ENCODE peak calls at places on chromosomes 13 and 19, in ten cellular contexts. One of them, this sample, is unnamed.

GRCh38 chr13:43085545-43085944 is 62.2 kb downstream of the DNAJC15 start:
- DNase-seq in astrocyte of the cerebellum: peak
- DNase-seq in hepatocyte: peak
- DNase-seq in mesothelial cell of epicardium: no peak
- DNase-seq in Calu3: no peak
- DNase-seq in bronchial epithelial cell: peak
- DNase-seq in tibial artery: no peak
- DNase-seq in fibroblast of pulmonary artery: peak
- DNase-seq in esophagus squamous epithelium: no peak
- DNase-seq in CD8-positive, alpha-beta T cell: no peak
- DNase-seq in this sample: no peak

GRCh38 chr19:42350417-42350816 is 25.0 kb downstream of the MEGF8 start:
- DNase-seq in astrocyte of the cerebellum: no peak
- DNase-seq in hepatocyte: no peak
- DNase-seq in mesothelial cell of epicardium: no peak
- DNase-seq in Calu3: no peak
- DNase-seq in bronchial epithelial cell: no peak
- DNase-seq in tibial artery: no peak
- DNase-seq in fibroblast of pulmonary artery: no peak
- DNase-seq in esophagus squamous epithelium: no peak
- DNase-seq in CD8-positive, alpha-beta T cell: no peak
- DNase-seq in this sample: no peak

GRCh38 chr13:73585236-73585635 is 526.4 kb downstream of the KLF5 start:
- DNase-seq in astrocyte of the cerebellum: no peak
- DNase-seq in hepatocyte: no peak
- DNase-seq in mesothelial cell of epicardium: no peak
- DNase-seq in Calu3: no peak
- DNase-seq in bronchial epithelial cell: peak
- DNase-seq in tibial artery: no peak
- DNase-seq in fibroblast of pulmonary artery: no peak
- DNase-seq in esophagus squamous epithelium: no peak
- DNase-seq in CD8-positive, alpha-beta T cell: no peak
- DNase-seq in this sample: no peak

GRCh38 chr13:114024603-114025431 is 50.9 kb upstream of the C13orf46 start:
- DNase-seq in astrocyte of the cerebellum: no peak
- DNase-seq in hepatocyte: no peak
- DNase-seq in mesothelial cell of epicardium: no peak
- DNase-seq in Calu3: no peak
- DNase-seq in bronchial epithelial cell: no peak
- DNase-seq in tibial artery: peak
- DNase-seq in fibroblast of pulmonary artery: no peak
- DNase-seq in esophagus squamous epithelium: no peak
- DNase-seq in CD8-positive, alpha-beta T cell: no peak
- DNase-seq in this sample: no peak

GRCh38 chr13:42524487-42525034 is 49.4 kb upstream of the TNFSF11 start:
- DNase-seq in astrocyte of the cerebellum: peak
- DNase-seq in hepatocyte: peak
- DNase-seq in mesothelial cell of epicardium: no peak
- DNase-seq in Calu3: peak
- DNase-seq in bronchial epithelial cell: peak
- DNase-seq in tibial artery: no peak
- DNase-seq in fibroblast of pulmonary artery: no peak
- DNase-seq in esophagus squamous epithelium: no peak
- DNase-seq in CD8-positive, alpha-beta T cell: no peak
- DNase-seq in this sample: no peak

GRCh38 chr13:111395511-111396393 is 75.3 kb downstream of the TEX29 start:
- DNase-seq in astrocyte of the cerebellum: no peak
- DNase-seq in hepatocyte: no peak
- DNase-seq in mesothelial cell of epicardium: peak
- DNase-seq in Calu3: no peak
- DNase-seq in bronchial epithelial cell: no peak
- DNase-seq in tibial artery: peak
- DNase-seq in fibroblast of pulmonary artery: no peak
- DNase-seq in esophagus squamous epithelium: no peak
- DNase-seq in CD8-positive, alpha-beta T cell: no peak
- DNase-seq in this sample: no peak

GRCh38 chr19:1064661-1065605 is 2.0 kb upstream of the ARHGAP45 start:
- DNase-seq in astrocyte of the cerebellum: peak
- DNase-seq in hepatocyte: peak
- DNase-seq in mesothelial cell of epicardium: peak
- DNase-seq in Calu3: peak
- DNase-seq in bronchial epithelial cell: peak
- DNase-seq in tibial artery: peak
- DNase-seq in fibroblast of pulmonary artery: peak
- DNase-seq in esophagus squamous epithelium: no peak
- DNase-seq in CD8-positive, alpha-beta T cell: peak
- DNase-seq in this sample: no peak

GRCh38 chr19:55809381-55810058 is 22.3 kb downstream of the NLRP11 start:
- DNase-seq in astrocyte of the cerebellum: no peak
- DNase-seq in hepatocyte: peak
- DNase-seq in mesothelial cell of epicardium: no peak
- DNase-seq in Calu3: peak
- DNase-seq in bronchial epithelial cell: peak
- DNase-seq in tibial artery: no peak
- DNase-seq in fibroblast of pulmonary artery: peak
- DNase-seq in esophagus squamous epithelium: peak
- DNase-seq in CD8-positive, alpha-beta T cell: no peak
- DNase-seq in this sample: no peak

GRCh38 chr13:86563308-86563707 is 764.1 kb upstream of the SLITRK6 start:
- DNase-seq in astrocyte of the cerebellum: peak
- DNase-seq in hepatocyte: no peak
- DNase-seq in mesothelial cell of epicardium: no peak
- DNase-seq in Calu3: no peak
- DNase-seq in bronchial epithelial cell: peak
- DNase-seq in tibial artery: no peak
- DNase-seq in fibroblast of pulmonary artery: peak
- DNase-seq in esophagus squamous epithelium: no peak
- DNase-seq in CD8-positive, alpha-beta T cell: no peak
- DNase-seq in this sample: no peak

GRCh38 chr13:90233933-90234672 is 1113.4 kb upstream of the MIR17HG start:
- DNase-seq in astrocyte of the cerebellum: no peak
- DNase-seq in hepatocyte: no peak
- DNase-seq in mesothelial cell of epicardium: no peak
- DNase-seq in Calu3: no peak
- DNase-seq in bronchial epithelial cell: no peak
- DNase-seq in tibial artery: no peak
- DNase-seq in fibroblast of pulmonary artery: no peak
- DNase-seq in esophagus squamous epithelium: no peak
- DNase-seq in CD8-positive, alpha-beta T cell: no peak
- DNase-seq in this sample: no peak

GRCh38 chr19:35569281-35569781 is 5.9 kb upstream of the ATP4A start:
- DNase-seq in astrocyte of the cerebellum: no peak
- DNase-seq in hepatocyte: no peak
- DNase-seq in mesothelial cell of epicardium: no peak
- DNase-seq in Calu3: no peak
- DNase-seq in bronchial epithelial cell: no peak
- DNase-seq in tibial artery: no peak
- DNase-seq in fibroblast of pulmonary artery: no peak
- DNase-seq in esophagus squamous epithelium: no peak
- DNase-seq in CD8-positive, alpha-beta T cell: no peak
- DNase-seq in this sample: no peak

GRCh38 chr13:30039506-30039905 is 189.1 kb upstream of the UBL3 start:
- DNase-seq in astrocyte of the cerebellum: no peak
- DNase-seq in hepatocyte: no peak
- DNase-seq in mesothelial cell of epicardium: no peak
- DNase-seq in Calu3: no peak
- DNase-seq in bronchial epithelial cell: no peak
- DNase-seq in tibial artery: no peak
- DNase-seq in fibroblast of pulmonary artery: no peak
- DNase-seq in esophagus squamous epithelium: no peak
- DNase-seq in CD8-positive, alpha-beta T cell: no peak
- DNase-seq in this sample: no peak

GRCh38 chr13:30037306-30037705 is 186.9 kb upstream of the UBL3 start:
- DNase-seq in astrocyte of the cerebellum: peak
- DNase-seq in hepatocyte: no peak
- DNase-seq in mesothelial cell of epicardium: no peak
- DNase-seq in Calu3: no peak
- DNase-seq in bronchial epithelial cell: no peak
- DNase-seq in tibial artery: no peak
- DNase-seq in fibroblast of pulmonary artery: no peak
- DNase-seq in esophagus squamous epithelium: no peak
- DNase-seq in CD8-positive, alpha-beta T cell: no peak
- DNase-seq in this sample: no peak

GRCh38 chr13:30042272-30042671 is 191.9 kb upstream of the UBL3 start:
- DNase-seq in astrocyte of the cerebellum: no peak
- DNase-seq in hepatocyte: no peak
- DNase-seq in mesothelial cell of epicardium: no peak
- DNase-seq in Calu3: no peak
- DNase-seq in bronchial epithelial cell: no peak
- DNase-seq in tibial artery: no peak
- DNase-seq in fibroblast of pulmonary artery: no peak
- DNase-seq in esophagus squamous epithelium: no peak
- DNase-seq in CD8-positive, alpha-beta T cell: no peak
- DNase-seq in this sample: no peak

GRCh38 chr13:30037766-30038165 is 187.3 kb upstream of the UBL3 start:
- DNase-seq in astrocyte of the cerebellum: peak
- DNase-seq in hepatocyte: no peak
- DNase-seq in mesothelial cell of epicardium: no peak
- DNase-seq in Calu3: no peak
- DNase-seq in bronchial epithelial cell: no peak
- DNase-seq in tibial artery: no peak
- DNase-seq in fibroblast of pulmonary artery: peak
- DNase-seq in esophagus squamous epithelium: no peak
- DNase-seq in CD8-positive, alpha-beta T cell: no peak
- DNase-seq in this sample: no peak

GRCh38 chr13:30038884-30039283 is 188.5 kb upstream of the UBL3 start:
- DNase-seq in astrocyte of the cerebellum: no peak
- DNase-seq in hepatocyte: no peak
- DNase-seq in mesothelial cell of epicardium: no peak
- DNase-seq in Calu3: no peak
- DNase-seq in bronchial epithelial cell: no peak
- DNase-seq in tibial artery: no peak
- DNase-seq in fibroblast of pulmonary artery: peak
- DNase-seq in esophagus squamous epithelium: no peak
- DNase-seq in CD8-positive, alpha-beta T cell: no peak
- DNase-seq in this sample: no peak
- TF ChIP-seq CTCF in astrocyte of the cerebellum: no peak
- TF ChIP-seq CTCF in hepatocyte: no peak
- TF ChIP-seq CTCF in mesothelial cell of epicardium: no peak
- TF ChIP-seq CTCF in Calu3: no peak
- TF ChIP-seq CTCF in bronchial epithelial cell: no peak
- TF ChIP-seq CTCF in tibial artery: no peak
- TF ChIP-seq CTCF in fibroblast of pulmonary artery: peak
- TF ChIP-seq CTCF in esophagus squamous epithelium: no peak
- TF ChIP-seq CTCF in CD8-positive, alpha-beta T cell: no peak
- TF ChIP-seq CTCF in this sample: no peak

GRCh38 chr13:27783111-27783510 is 9.2 kb upstream of the GSX1 start:
- DNase-seq in astrocyte of the cerebellum: no peak
- DNase-seq in hepatocyte: peak
- DNase-seq in mesothelial cell of epicardium: no peak
- DNase-seq in Calu3: no peak
- DNase-seq in bronchial epithelial cell: peak
- DNase-seq in tibial artery: no peak
- DNase-seq in fibroblast of pulmonary artery: peak
- DNase-seq in esophagus squamous epithelium: no peak
- DNase-seq in CD8-positive, alpha-beta T cell: no peak
- DNase-seq in this sample: no peak
- TF ChIP-seq CTCF in astrocyte of the cerebellum: peak
- TF ChIP-seq CTCF in hepatocyte: peak
- TF ChIP-seq CTCF in mesothelial cell of epicardium: no peak
- TF ChIP-seq CTCF in Calu3: no peak
- TF ChIP-seq CTCF in bronchial epithelial cell: peak
- TF ChIP-seq CTCF in tibial artery: no peak
- TF ChIP-seq CTCF in fibroblast of pulmonary artery: peak
- TF ChIP-seq CTCF in esophagus squamous epithelium: peak
- TF ChIP-seq CTCF in CD8-positive, alpha-beta T cell: no peak
- TF ChIP-seq CTCF in this sample: no peak

GRCh38 chr19:38685666-38686529 is 38.4 kb downstream of the ACTN4 start:
- DNase-seq in astrocyte of the cerebellum: peak
- DNase-seq in hepatocyte: peak
- DNase-seq in mesothelial cell of epicardium: no peak
- DNase-seq in Calu3: peak
- DNase-seq in bronchial epithelial cell: peak
- DNase-seq in tibial artery: no peak
- DNase-seq in fibroblast of pulmonary artery: peak
- DNase-seq in esophagus squamous epithelium: no peak
- DNase-seq in CD8-positive, alpha-beta T cell: no peak
- DNase-seq in this sample: no peak
- TF ChIP-seq CTCF in astrocyte of the cerebellum: peak
- TF ChIP-seq CTCF in hepatocyte: peak
- TF ChIP-seq CTCF in mesothelial cell of epicardium: peak
- TF ChIP-seq CTCF in Calu3: peak
- TF ChIP-seq CTCF in bronchial epithelial cell: peak
- TF ChIP-seq CTCF in tibial artery: peak
- TF ChIP-seq CTCF in fibroblast of pulmonary artery: peak
- TF ChIP-seq CTCF in esophagus squamous epithelium: peak
- TF ChIP-seq CTCF in CD8-positive, alpha-beta T cell: no peak
- TF ChIP-seq CTCF in this sample: no peak

GRCh38 chr13:51925865-51926527 is 64.2 kb downstream of the CCDC70 start:
- DNase-seq in astrocyte of the cerebellum: no peak
- DNase-seq in hepatocyte: no peak
- DNase-seq in mesothelial cell of epicardium: no peak
- DNase-seq in Calu3: no peak
- DNase-seq in bronchial epithelial cell: no peak
- DNase-seq in tibial artery: no peak
- DNase-seq in fibroblast of pulmonary artery: no peak
- DNase-seq in esophagus squamous epithelium: no peak
- DNase-seq in CD8-positive, alpha-beta T cell: no peak
- DNase-seq in this sample: no peak

GRCh38 chr13:51922771-51923480 is 61.2 kb downstream of the CCDC70 start:
- DNase-seq in astrocyte of the cerebellum: no peak
- DNase-seq in hepatocyte: no peak
- DNase-seq in mesothelial cell of epicardium: no peak
- DNase-seq in Calu3: no peak
- DNase-seq in bronchial epithelial cell: no peak
- DNase-seq in tibial artery: no peak
- DNase-seq in fibroblast of pulmonary artery: no peak
- DNase-seq in esophagus squamous epithelium: no peak
- DNase-seq in CD8-positive, alpha-beta T cell: no peak
- DNase-seq in this sample: no peak

GRCh38 chr13:51921790-51922740 is 60.3 kb downstream of the CCDC70 start:
- DNase-seq in astrocyte of the cerebellum: no peak
- DNase-seq in hepatocyte: no peak
- DNase-seq in mesothelial cell of epicardium: no peak
- DNase-seq in Calu3: no peak
- DNase-seq in bronchial epithelial cell: no peak
- DNase-seq in tibial artery: no peak
- DNase-seq in fibroblast of pulmonary artery: no peak
- DNase-seq in esophagus squamous epithelium: no peak
- DNase-seq in CD8-positive, alpha-beta T cell: no peak
- DNase-seq in this sample: no peak

GRCh38 chr13:51924756-51925544 is 63.2 kb downstream of the CCDC70 start:
- DNase-seq in astrocyte of the cerebellum: no peak
- DNase-seq in hepatocyte: no peak
- DNase-seq in mesothelial cell of epicardium: no peak
- DNase-seq in Calu3: no peak
- DNase-seq in bronchial epithelial cell: no peak
- DNase-seq in tibial artery: no peak
- DNase-seq in fibroblast of pulmonary artery: no peak
- DNase-seq in esophagus squamous epithelium: no peak
- DNase-seq in CD8-positive, alpha-beta T cell: no peak
- DNase-seq in this sample: no peak

GRCh38 chr13:51923983-51924539 is 62.3 kb downstream of the CCDC70 start:
- DNase-seq in astrocyte of the cerebellum: no peak
- DNase-seq in hepatocyte: no peak
- DNase-seq in mesothelial cell of epicardium: no peak
- DNase-seq in Calu3: no peak
- DNase-seq in bronchial epithelial cell: no peak
- DNase-seq in tibial artery: no peak
- DNase-seq in fibroblast of pulmonary artery: no peak
- DNase-seq in esophagus squamous epithelium: no peak
- DNase-seq in CD8-positive, alpha-beta T cell: no peak
- DNase-seq in this sample: no peak
- TF ChIP-seq CTCF in astrocyte of the cerebellum: peak
- TF ChIP-seq CTCF in hepatocyte: no peak
- TF ChIP-seq CTCF in mesothelial cell of epicardium: peak
- TF ChIP-seq CTCF in Calu3: no peak
- TF ChIP-seq CTCF in bronchial epithelial cell: peak
- TF ChIP-seq CTCF in tibial artery: no peak
- TF ChIP-seq CTCF in fibroblast of pulmonary artery: peak
- TF ChIP-seq CTCF in esophagus squamous epithelium: peak
- TF ChIP-seq CTCF in CD8-positive, alpha-beta T cell: no peak
- TF ChIP-seq CTCF in this sample: no peak